ENCODE peak calls at places on chromosomes 5 and 9, in ten cellular contexts. G is upper lobe of right lung, C is NB4, R is fibroblast of lung, B is left ventricle myocardium inferior, O is breast epithelium, D is heart left ventricle, J is cardiac fibroblast, X is body of pancreas, M is SK-N-SH. H is an unnamed sample.

GRCh38 chr5:93191016-93191415 is 390.0 kb downstream of the NR2F1-AS1 start:
- DNase-seq in G (no peak), C (no peak), R (no peak), B (no peak), O (no peak), D (no peak), J (no peak), X (no peak), M (no peak), H (no peak)

GRCh38 chr9:110095238-110095637 is 112.7 kb downstream of the C9orf152 start:
- DNase-seq in G (no peak), C (no peak), R (peak), B (no peak), O (no peak), D (no peak), J (no peak), X (no peak), M (no peak), H (no peak)

GRCh38 chr9:136189394-136190236 is 15.3 kb downstream of the LHX3 start:
- DNase-seq in G (no peak), C (peak), R (no peak), B (no peak), O (no peak), D (no peak), J (no peak), X (no peak), M (peak), H (no peak)

GRCh38 chr9:73046769-73047168 is 93.9 kb upstream of the ALDH1A1 start:
- DNase-seq in G (no peak), C (no peak), R (no peak), B (no peak), O (no peak), D (no peak), J (no peak), X (no peak), M (no peak), H (no peak)

GRCh38 chr5:5370375-5370774 is 52.1 kb upstream of the ICE1 start:
- DNase-seq in G (no peak), C (no peak), R (no peak), B (no peak), O (no peak), D (no peak), J (no peak), X (no peak), M (no peak), H (no peak)

GRCh38 chr5:7849531-7850240 is 1.2 kb downstream of the CFAP90 start:
- DNase-seq in G (peak), C (no peak), R (no peak), B (no peak), O (no peak), D (no peak), J (no peak), X (peak), M (peak), H (peak)

GRCh38 chr9:14797442-14797841 is 74.9 kb upstream of the CER1 start:
- DNase-seq in G (no peak), C (no peak), R (peak), B (no peak), O (no peak), D (no peak), J (peak), X (no peak), M (no peak), H (no peak)

GRCh38 chr9:117729375-117729774 is 25.2 kb downstream of the TLR4 start:
- DNase-seq in G (no peak), C (no peak), R (no peak), B (no peak), O (no peak), D (no peak), J (no peak), X (no peak), M (no peak), H (no peak)

GRCh38 chr9:81431662-81432061 is 257.7 kb downstream of the TLE1 start:
- DNase-seq in G (no peak), C (no peak), R (peak), B (no peak), O (no peak), D (no peak), J (peak), X (no peak), M (no peak), H (no peak)

GRCh38 chr5:125489146-125489545 is 742.7 kb upstream of the ZNF608 start:
- DNase-seq in G (no peak), C (no peak), R (no peak), B (no peak), O (no peak), D (no peak), J (no peak), X (no peak), M (no peak), H (no peak)

GRCh38 chr5:88661870-88662207 is 221.1 kb downstream of the MEF2C start:
- DNase-seq in G (no peak), C (peak), R (no peak), B (no peak), O (no peak), D (no peak), J (no peak), X (no peak), M (no peak), H (no peak)

GRCh38 chr9:112176410-112177010 is 1.4 kb upstream of the SUSD1 start:
- DNase-seq in G (no peak), C (no peak), R (peak), B (no peak), O (no peak), D (no peak), J (no peak), X (no peak), M (no peak), H (no peak)

GRCh38 chr9:81824802-81825770 is 103.1 kb upstream of the SPATA31D4 start:
- DNase-seq in G (no peak), C (no peak), R (no peak), B (no peak), O (no peak), D (no peak), J (peak), X (no peak), M (no peak), H (no peak)

GRCh38 chr9:96871176-96871575 is 16.9 kb upstream of the ZNF782 start:
- DNase-seq in G (no peak), C (no peak), R (no peak), B (no peak), O (no peak), D (no peak), J (peak), X (no peak), M (no peak), H (no peak)

GRCh38 chr5:82100303-82101077 is 128.7 kb downstream of the ATG10 start:
- DNase-seq in G (no peak), C (peak), R (no peak), B (no peak), O (no peak), D (no peak), J (peak), X (no peak), M (no peak), H (no peak)

GRCh38 chr5:167716376-167716775 is 575.1 kb upstream of the WWC1 start:
- DNase-seq in G (no peak), C (no peak), R (peak), B (no peak), O (no peak), D (no peak), J (no peak), X (no peak), M (no peak), H (no peak)

GRCh38 chr9:114225534-114226288 is 70.4 kb downstream of the COL27A1 start:
- DNase-seq in G (no peak), C (no peak), R (peak), B (no peak), O (no peak), D (no peak), J (peak), X (no peak), M (no peak), H (no peak)

GRCh38 chr5:131536211-131536826 is 98.7 kb downstream of the RAPGEF6 start:
- DNase-seq in G (no peak), C (peak), R (peak), B (no peak), O (no peak), D (no peak), J (peak), X (no peak), M (no peak), H (no peak)

GRCh38 chr5:102611312-102611711 is 112.5 kb upstream of the SLCO6A1 start:
- DNase-seq in G (no peak), C (no peak), R (no peak), B (no peak), O (no peak), D (no peak), J (no peak), X (no peak), M (no peak), H (no peak)

GRCh38 chr5:10800852-10801251 is 39.8 kb upstream of the DAP start:
- DNase-seq in G (no peak), C (no peak), R (no peak), B (no peak), O (no peak), D (no peak), J (no peak), X (no peak), M (no peak), H (no peak)

GRCh38 chr5:140246378-140247122 is 56.4 kb downstream of the PFDN1 start:
- DNase-seq in G (no peak), C (no peak), R (peak), B (peak), O (no peak), D (peak), J (peak), X (no peak), M (peak), H (no peak)

GRCh38 chr5:94245608-94246007 is 372.8 kb downstream of the KIAA0825 start:
- DNase-seq in G (no peak), C (peak), R (peak), B (no peak), O (no peak), D (no peak), J (peak), X (no peak), M (no peak), H (no peak)

GRCh38 chr9:33159058-33159759 is 7.9 kb downstream of the B4GALT1 start:
- DNase-seq in G (peak), C (peak), R (peak), B (peak), O (no peak), D (peak), J (peak), X (peak), M (no peak), H (no peak)

GRCh38 chr9:27094640-27095039 is 14.4 kb upstream of the TEK start:
- DNase-seq in G (no peak), C (no peak), R (peak), B (no peak), O (no peak), D (no peak), J (peak), X (no peak), M (no peak), H (no peak)

GRCh38 chr9:124879226-124879625 is 17.3 kb downstream of the ARPC5L start:
- DNase-seq in G (no peak), C (no peak), R (no peak), B (no peak), O (no peak), D (no peak), J (no peak), X (no peak), M (no peak), H (no peak)

GRCh38 chr5:73591698-73592501 is 26.4 kb downstream of the UTP15 start:
- DNase-seq in G (no peak), C (no peak), R (no peak), B (no peak), O (no peak), D (no peak), J (peak), X (no peak), M (peak), H (no peak)

DNA sequence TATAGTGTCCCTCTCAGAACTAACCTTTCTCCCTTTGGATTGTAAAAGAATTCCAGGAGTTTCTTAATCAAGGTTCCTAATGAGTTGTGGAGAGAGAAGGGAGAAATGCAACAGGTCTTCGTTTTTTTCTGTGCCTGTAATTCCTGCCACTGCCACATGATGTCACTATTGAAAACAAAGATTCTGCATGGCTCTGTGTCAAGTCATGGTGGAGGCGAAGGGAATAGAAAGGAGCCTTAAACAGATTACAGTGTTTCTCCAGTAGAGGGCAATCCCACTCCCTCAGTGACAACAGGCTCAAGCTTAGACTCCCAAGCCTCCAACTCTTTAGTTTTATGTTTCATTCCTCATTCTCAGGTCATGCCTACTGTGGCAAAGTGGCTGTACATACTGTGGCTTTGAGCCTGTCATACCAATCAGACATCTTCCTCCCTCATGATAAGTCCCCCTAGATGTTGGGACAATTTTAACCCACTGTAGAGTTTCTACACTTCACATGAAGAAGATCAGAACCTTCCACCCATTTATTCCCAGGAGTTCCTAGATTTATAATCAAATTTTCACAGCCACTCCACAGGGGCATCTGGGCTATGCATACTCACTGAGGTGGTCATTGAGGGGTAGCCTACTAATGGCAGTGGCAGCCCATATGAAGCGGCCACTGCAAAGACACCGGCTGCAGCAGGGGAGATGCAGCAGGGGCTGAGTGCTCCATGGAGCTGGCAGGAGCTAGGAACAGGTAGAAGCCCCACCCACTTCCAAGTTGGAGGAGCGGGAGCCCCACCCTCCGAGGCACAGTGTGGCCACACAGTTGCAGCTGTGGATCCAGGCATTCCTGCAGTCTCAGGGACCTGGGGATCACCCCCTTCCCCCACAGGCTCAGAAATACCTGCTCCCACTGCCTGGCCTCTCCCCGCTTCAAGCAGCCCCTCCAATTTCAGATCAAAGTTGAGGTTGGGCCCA is 97.4 kb upstream of the TRIM32 start:
- DNase-seq in G (no peak), C (peak), R (peak), B (no peak), O (no peak), D (no peak), J (peak), X (no peak), M (peak), H (no peak)
- TF ChIP-seq CTCF in G (peak), C (peak), R (peak), B (peak), O (peak), D (peak), J (peak), X (peak), M (peak), H (peak)

GRCh38 chr9:88481933-88482332 is 53.0 kb upstream of the NXNL2 start:
- DNase-seq in G (no peak), C (peak), R (no peak), B (no peak), O (no peak), D (no peak), J (no peak), X (no peak), M (no peak), H (no peak)
- TF ChIP-seq CTCF in G (no peak), C (no peak), R (no peak), B (no peak), O (no peak), D (no peak), J (no peak), X (no peak), M (no peak), H (no peak)

GRCh38 chr5:458547-459353 is 15.8 kb downstream of the EXOC3 start:
- DNase-seq in G (peak), C (no peak), R (no peak), B (peak), O (peak), D (peak), J (peak), X (peak), M (no peak), H (no peak)
- TF ChIP-seq CTCF in G (no peak), C (no peak), R (no peak), B (no peak), O (no peak), D (no peak), J (no peak), X (no peak), M (no peak), H (no peak)

GRCh38 chr9:100426532-100427365 is at the start of gene MSANTD3:
- DNase-seq in G (peak), C (peak), R (peak), B (peak), O (peak), D (peak), J (peak), X (peak), M (peak), H (peak)
- TF ChIP-seq CTCF in G (peak), C (no peak), R (peak), B (peak), O (peak), D (no peak), J (no peak), X (no peak), M (peak), H (no peak)

GRCh38 chr5:68033029-68033428 is 182.5 kb upstream of the PIK3R1 start:
- DNase-seq in G (no peak), C (no peak), R (no peak), B (no peak), O (peak), D (no peak), J (no peak), X (no peak), M (no peak), H (no peak)
- TF ChIP-seq CTCF in G (no peak), C (no peak), R (no peak), B (no peak), O (no peak), D (no peak), J (no peak), X (no peak), M (no peak), H (no peak)

DNA sequence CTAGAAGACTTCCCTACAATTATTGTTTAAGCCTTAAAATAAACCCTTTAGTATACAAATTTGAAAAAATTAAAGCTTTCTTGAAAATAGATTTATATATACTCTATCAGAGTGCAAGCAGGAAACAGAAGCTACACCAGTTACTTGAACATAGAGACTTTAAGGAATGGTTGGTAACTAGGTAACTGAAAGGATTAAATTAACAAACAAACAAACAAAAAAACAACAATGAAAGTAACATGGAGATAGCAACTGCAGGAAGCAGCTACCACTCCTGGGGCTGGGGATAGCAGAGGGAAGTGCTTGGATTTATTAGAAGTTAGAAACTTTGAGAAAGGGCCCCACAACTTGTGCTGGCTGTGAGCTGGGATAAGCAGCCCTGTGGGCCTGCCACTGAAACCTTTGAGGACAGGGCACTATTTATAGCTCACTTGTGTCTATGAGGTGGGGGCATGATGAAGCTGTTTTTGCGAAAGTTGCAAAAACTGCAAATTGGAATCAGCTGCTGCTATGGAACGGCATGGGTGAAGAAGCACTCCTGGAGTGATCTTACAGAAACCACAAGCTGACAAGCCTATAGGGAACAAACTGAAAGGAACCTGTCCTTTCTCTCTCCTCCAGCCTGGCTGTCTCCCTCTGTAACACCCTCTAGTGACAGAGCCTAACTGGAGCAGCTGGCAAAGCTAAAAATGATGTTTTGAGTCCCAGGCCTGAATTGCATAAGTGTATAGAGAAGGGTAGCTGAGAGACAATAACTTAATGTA is 91.3 kb upstream of the RANBP6 start:
- DNase-seq in G (no peak), C (peak), R (peak), B (no peak), O (no peak), D (peak), J (peak), X (peak), M (peak), H (no peak)
- TF ChIP-seq CTCF in G (peak), C (peak), R (peak), B (peak), O (peak), D (peak), J (peak), X (no peak), M (peak), H (no peak)

GRCh38 chr9:12723409-12724028 is 30.3 kb downstream of the TYRP1 start:
- DNase-seq in G (no peak), C (peak), R (peak), B (no peak), O (no peak), D (no peak), J (peak), X (no peak), M (no peak), H (no peak)
- TF ChIP-seq CTCF in G (peak), C (peak), R (no peak), B (peak), O (no peak), D (peak), J (peak), X (peak), M (peak), H (peak)